ENCODE peak calls at places on chromosomes 3 and 15, in six cellular contexts. W, S, G, B, C and O are unnamed samples.

GRCh38 chr15:51727141-51727897 is 10.1 kb downstream of the LYSMD2 start:
- DNase-seq in G (no peak), S (no peak), B (no peak), C (no peak), W (no peak), O (no peak)

GRCh38 chr15:72252663-72253299 is 19.6 kb downstream of the PARP6 start:
- DNase-seq in C (no peak), G (no peak), B (no peak), W (no peak), S (no peak), O (no peak)

GRCh38 chr15:80923668-80924067 is 66.0 kb downstream of the MESD start:
- DNase-seq in C (no peak), B (no peak), W (no peak), G (no peak), S (no peak), O (no peak)

GRCh38 chr3:153658151-153658550 is 463.0 kb upstream of the ARHGEF26 start:
- DNase-seq in W (no peak), S (no peak), G (no peak), C (no peak), B (no peak), O (no peak)

GRCh38 chr15:60555291-60555690 is 76.3 kb upstream of the ICE2 start:
- DNase-seq in C (no peak), B (no peak), S (no peak), W (no peak), G (no peak), O (no peak)

GRCh38 chr3:170102421-170102820 is 64.6 kb downstream of the GPR160 start:
- DNase-seq in B (no peak), G (no peak), C (no peak), W (no peak), S (no peak), O (no peak)

GRCh38 chr3:59559721-59560514 is 510.1 kb upstream of the CFAP20DC start:
- DNase-seq in G (no peak), W (no peak), B (no peak), C (no peak), S (peak), O (no peak)

GRCh38 chr3:59994720-59995304 is 945.0 kb upstream of the CFAP20DC start:
- DNase-seq in C (no peak), B (no peak), W (no peak), G (no peak), S (no peak), O (no peak)

GRCh38 chr3:183094711-183095110 is 4.6 kb downstream of the MCCC1 start:
- DNase-seq in C (no peak), W (no peak), G (no peak), S (no peak), B (no peak), O (peak)

GRCh38 chr3:132785292-132785691 is 63.1 kb upstream of the NPHP3 start:
- DNase-seq in C (no peak), S (no peak), G (no peak), B (no peak), W (no peak), O (no peak)

GRCh38 chr3:2921903-2922302 is 188.3 kb downstream of the IL5RA start:
- DNase-seq in S (no peak), G (no peak), W (no peak), B (no peak), C (no peak), O (no peak)

GRCh38 chr3:106119691-106120090 is 250.9 kb upstream of the CBLB start:
- DNase-seq in C (no peak), S (no peak), W (no peak), B (no peak), G (no peak), O (no peak)

GRCh38 chr3:107962946-107963345 is 127.9 kb downstream of the CD47 start:
- DNase-seq in C (no peak), S (no peak), W (no peak), B (peak), G (no peak), O (peak)

GRCh38 chr15:63655683-63656372 is 58.6 kb downstream of the FBXL22 start:
- DNase-seq in C (no peak), W (no peak), S (no peak), B (no peak), G (no peak), O (no peak)
- H3K27ac ChIP-seq in C (peak), W (no peak), S (no peak), B (no peak), G (no peak), O (no peak)

GRCh38 chr3:191372122-191372521 is 41.8 kb upstream of the UTS2B start:
- DNase-seq in C (no peak), W (no peak), B (no peak), S (no peak), G (no peak), O (no peak)

GRCh38 chr3:191376742-191377141 is 46.4 kb upstream of the UTS2B start:
- DNase-seq in S (no peak), G (no peak), C (no peak), W (no peak), B (no peak), O (no peak)

GRCh38 chr3:191378142-191378541 is 47.8 kb upstream of the UTS2B start:
- DNase-seq in W (no peak), G (no peak), C (no peak), S (no peak), B (no peak), O (no peak)

GRCh38 chr3:191369081-191370010 is 39.0 kb upstream of the UTS2B start:
- DNase-seq in G (no peak), C (no peak), S (peak), W (no peak), B (no peak), O (no peak)

GRCh38 chr3:191373327-191373726 is 43.0 kb upstream of the UTS2B start:
- DNase-seq in B (no peak), G (no peak), S (no peak), W (no peak), C (no peak), O (no peak)
- H3K27ac ChIP-seq in B (no peak), G (no peak), S (no peak), W (no peak), C (no peak), O (no peak)

GRCh38 chr3:53478166-53478830 is 16.1 kb upstream of the CACNA1D start:
- DNase-seq in B (peak), C (no peak), S (no peak), W (peak), G (no peak), O (peak)
- H3K27ac ChIP-seq in B (peak), C (no peak), S (no peak), W (peak), G (no peak), O (peak)

GRCh38 chr3:10306156-10306555 is 13.4 kb upstream of the GHRL start:
- DNase-seq in S (no peak), W (no peak), G (no peak), B (no peak), C (no peak), O (no peak)

GRCh38 chr3:10303105-10303504 is 10.4 kb upstream of the GHRL start:
- DNase-seq in W (no peak), S (no peak), B (no peak), C (no peak), G (no peak), O (no peak)

GRCh38 chr3:10303785-10304184 is 11.0 kb upstream of the GHRL start:
- DNase-seq in B (no peak), C (no peak), G (no peak), W (no peak), S (no peak), O (no peak)

GRCh38 chr3:10305331-10305902 is 12.7 kb upstream of the GHRL start:
- DNase-seq in C (no peak), B (no peak), G (no peak), W (no peak), S (no peak), O (no peak)

DNA sequence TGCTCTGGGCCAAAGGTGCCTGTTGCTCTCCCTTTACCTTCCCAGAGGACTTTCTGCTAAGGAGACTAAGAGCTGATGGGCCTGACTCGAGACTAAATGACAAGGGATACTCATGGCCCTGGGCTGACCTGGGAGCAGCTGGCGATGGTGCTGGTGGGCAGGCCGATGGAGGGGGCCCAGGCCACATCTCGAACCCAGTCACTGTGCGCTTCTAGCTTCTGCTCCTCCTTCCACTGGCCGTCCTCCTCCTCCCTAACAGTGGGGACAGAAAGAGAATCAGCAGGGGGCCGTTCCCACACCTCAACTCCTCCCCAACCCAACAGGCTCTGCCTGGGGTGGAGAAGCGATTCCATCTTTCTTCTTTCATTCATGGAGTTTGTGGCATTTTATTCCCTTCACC is 12.2 kb upstream of the GHRL start:
- DNase-seq in G (no peak), W (no peak), C (no peak), S (no peak), B (no peak), O (no peak)
- H3K27ac ChIP-seq in G (no peak), W (no peak), C (no peak), S (no peak), B (no peak), O (no peak)

GRCh38 chr3:65687741-65688140 is 351.0 kb downstream of the MAGI1 start:
- DNase-seq in S (no peak), B (no peak), C (no peak), G (no peak), W (no peak), O (no peak)

GRCh38 chr3:65689436-65689835 is 349.3 kb downstream of the MAGI1 start:
- DNase-seq in S (no peak), B (no peak), W (no peak), G (no peak), C (no peak), O (no peak)

GRCh38 chr3:65685621-65686020 is 353.1 kb downstream of the MAGI1 start:
- DNase-seq in C (no peak), S (no peak), G (no peak), B (no peak), W (no peak), O (no peak)
- H3K27ac ChIP-seq in C (no peak), S (no peak), G (no peak), B (no peak), W (no peak), O (no peak)

DNA sequence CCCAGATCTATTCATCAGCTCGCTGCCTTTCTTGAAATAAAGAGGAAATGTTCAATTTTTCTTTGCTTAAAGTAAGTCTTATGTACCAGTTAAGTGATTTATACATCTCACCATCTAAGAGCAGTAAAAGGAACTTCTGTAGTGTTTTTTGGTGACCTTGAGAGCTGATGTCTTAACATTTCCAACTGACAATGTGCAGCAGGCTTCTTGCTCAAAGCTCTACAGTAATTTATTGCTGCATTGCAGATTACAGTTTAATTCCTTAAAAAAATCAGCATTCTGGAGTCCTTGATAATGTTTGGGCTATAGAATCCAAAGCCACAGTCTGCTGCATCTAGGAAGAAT is 61.6 kb downstream of the DIPK2A start:
- DNase-seq in S (no peak), B (no peak), W (no peak), G (no peak), C (no peak), O (no peak)
- H3K27ac ChIP-seq in S (no peak), B (no peak), W (no peak), G (no peak), C (no peak), O (no peak)

GRCh38 chr3:162569314-162569713 is 1072.7 kb downstream of the OTOL1 start:
- DNase-seq in B (no peak), W (no peak), C (no peak), S (no peak), G (no peak), O (no peak)
- H3K27ac ChIP-seq in B (no peak), W (no peak), C (no peak), S (no peak), G (no peak), O (no peak)

GRCh38 chr15:35701402-35702046 is 155.6 kb upstream of the DPH6 start:
- DNase-seq in W (no peak), S (no peak), G (no peak), C (no peak), B (no peak), O (no peak)

GRCh38 chr15:35705030-35705884 is 159.3 kb upstream of the DPH6 start:
- DNase-seq in W (no peak), S (no peak), C (no peak), G (no peak), B (no peak), O (no peak)

GRCh38 chr15:35702946-35703495 is 157.1 kb upstream of the DPH6 start:
- DNase-seq in G (no peak), C (no peak), S (no peak), W (no peak), B (no peak), O (no peak)

DNA sequence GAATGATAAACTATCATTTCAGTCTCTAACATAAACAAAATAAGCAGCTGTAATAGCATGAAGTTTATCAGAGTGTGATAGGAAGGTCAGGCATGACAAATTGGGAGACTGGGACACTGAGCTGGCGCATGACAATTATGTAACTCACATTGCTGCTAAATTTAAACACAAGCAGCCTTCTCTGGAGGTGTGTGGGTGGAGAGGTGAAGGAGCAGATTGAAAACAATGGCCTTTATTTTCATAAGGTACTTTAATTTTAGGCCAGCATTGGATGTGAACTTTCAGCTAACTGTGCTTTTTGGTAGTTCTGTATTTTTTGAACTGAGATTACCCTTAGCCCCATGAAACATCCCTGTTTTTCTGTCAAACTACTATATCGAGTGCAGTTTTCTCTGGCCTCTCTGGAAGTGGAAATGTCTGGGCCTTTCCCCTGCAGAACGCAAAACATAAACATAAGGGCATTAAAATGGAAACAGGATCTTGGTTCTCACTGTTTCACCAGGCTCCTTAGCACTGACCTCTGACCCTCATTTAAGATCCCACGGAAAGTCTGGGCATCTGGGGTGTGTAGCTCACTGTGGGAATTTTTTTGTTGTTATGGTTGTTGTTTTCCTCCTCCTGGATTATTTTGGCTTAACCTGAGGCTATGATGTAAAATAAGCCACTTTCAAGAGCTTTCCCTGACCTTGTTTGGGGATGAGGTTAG is 160.1 kb upstream of the DPH6 start:
- DNase-seq in W (no peak), C (peak), B (no peak), S (no peak), G (no peak), O (peak)
- H3K27ac ChIP-seq in W (peak), C (peak), B (no peak), S (no peak), G (peak), O (peak)